ENCODE peak calls at places on chromosomes 5 and 9, in six cellular contexts. H is epithelial cell of esophagus; W is pancreas; A is CD4-positive, CD25-positive, alpha-beta regulatory T cell; V is lower lobe of right lung; M is CD8-positive, alpha-beta memory T cell. X is an unnamed sample.

GRCh38 chr5:77851229-77852067 is 75.3 kb upstream of the TBCA start:
- DNase-seq in V (no peak), A (no peak), W (no peak), M (no peak), H (no peak), X (peak)

GRCh38 chr9:81224166-81224858 is 465.0 kb downstream of the TLE1 start:
- DNase-seq in M (no peak), V (no peak), A (no peak), H (no peak), W (no peak), X (no peak)

GRCh38 chr9:7500521-7500920 is 299.1 kb downstream of the DMAC1 start:
- DNase-seq in H (peak), W (no peak), V (no peak), A (no peak), M (no peak), X (no peak)

GRCh38 chr9:111674319-111674718 is 12.9 kb downstream of the GNG10 start:
- DNase-seq in W (no peak), V (no peak), M (no peak), H (no peak), A (no peak), X (no peak)

GRCh38 chr9:37338218-37338617 is 84.3 kb upstream of the GRHPR start:
- DNase-seq in H (no peak), W (no peak), M (no peak), A (no peak), V (no peak), X (no peak)

GRCh38 chr5:74419468-74419867 is 221.1 kb downstream of the ENC1 start:
- DNase-seq in M (no peak), W (no peak), A (no peak), V (no peak), H (no peak), X (no peak)

GRCh38 chr9:80874276-80874675 is 815.1 kb downstream of the TLE1 start:
- DNase-seq in H (peak), M (no peak), V (no peak), W (no peak), A (no peak), X (no peak)

GRCh38 chr5:39542511-39542910 is 117.7 kb upstream of the DAB2 start:
- DNase-seq in A (no peak), V (no peak), W (no peak), M (no peak), H (no peak), X (no peak)

GRCh38 chr5:180173198-180173544 is 35.8 kb downstream of the RASGEF1C start:
- DNase-seq in M (no peak), W (no peak), A (no peak), H (no peak), V (no peak), X (no peak)

GRCh38 chr9:113369583-113370140 is 7.1 kb downstream of the HDHD3 start:
- DNase-seq in M (no peak), V (no peak), H (no peak), A (no peak), W (peak), X (no peak)

GRCh38 chr9:70093944-70094343 is 50.3 kb downstream of the MAMDC2 start:
- DNase-seq in V (no peak), W (no peak), A (no peak), H (no peak), M (no peak), X (no peak)

GRCh38 chr5:83374547-83374946 is 97.0 kb upstream of the VCAN start:
- DNase-seq in M (no peak), H (no peak), W (no peak), V (no peak), A (no peak), X (no peak)

GRCh38 chr5:25950681-25951080 is 1087.7 kb downstream of the CDH9 start:
- DNase-seq in H (no peak), A (no peak), V (no peak), W (no peak), M (no peak), X (no peak)

GRCh38 chr5:141843156-141843927 is 34.9 kb downstream of the PCDH1 start:
- DNase-seq in H (peak), W (no peak), V (no peak), M (no peak), A (no peak), X (no peak)

GRCh38 chr5:144585716-144586115 is 415.0 kb downstream of the KCTD16 start:
- DNase-seq in A (no peak), H (no peak), V (no peak), M (no peak), W (no peak), X (no peak)

GRCh38 chr9:89376741-89377140 is 58.4 kb downstream of the SECISBP2 start:
- DNase-seq in A (no peak), M (no peak), W (no peak), H (no peak), V (no peak), X (no peak)

GRCh38 chr5:8993031-8993430 is 552.8 kb downstream of the SEMA5A start:
- DNase-seq in H (peak), W (no peak), A (no peak), V (no peak), M (no peak), X (no peak)

GRCh38 chr5:77015938-77016569 is 14.2 kb upstream of the AGGF1 start:
- DNase-seq in M (no peak), A (no peak), W (no peak), H (peak), V (no peak), X (no peak)

GRCh38 chr9:74821636-74822035 is 66.1 kb downstream of the TRPM6 start:
- DNase-seq in W (no peak), H (no peak), M (no peak), A (no peak), V (no peak), X (no peak)

GRCh38 chr5:68730220-68731010 is 363.4 kb upstream of the SLC30A5 start:
- DNase-seq in V (no peak), M (no peak), A (no peak), H (peak), W (peak), X (no peak)

GRCh38 chr5:140631063-140631462 is 1.9 kb downstream of the CD14 start:
- DNase-seq in V (no peak), H (no peak), A (no peak), M (no peak), W (no peak), X (no peak)
- H3K4me3 ChIP-seq in V (peak), H (no peak), A (no peak), M (no peak), W (no peak), X (no peak)

GRCh38 chr5:116577064-116577788 is 2.6 kb upstream of the SEMA6A start:
- DNase-seq in A (no peak), V (no peak), M (no peak), H (peak), W (no peak), X (peak)

GRCh38 chr5:116575635-116576042 is 1.0 kb upstream of the SEMA6A start:
- DNase-seq in H (peak), M (no peak), W (no peak), V (no peak), A (no peak), X (peak)

GRCh38 chr5:116574682-116575634 is at the start of gene SEMA6A:
- DNase-seq in W (peak), A (no peak), H (peak), V (peak), M (no peak), X (peak)

GRCh38 chr5:116573617-116574431 is 799 bp downstream of the SEMA6A start:
- DNase-seq in W (peak), A (no peak), H (peak), V (peak), M (no peak), X (peak)

GRCh38 chr5:116576043-116576713 is 1.6 kb upstream of the SEMA6A start:
- DNase-seq in A (no peak), H (peak), M (no peak), W (peak), V (peak), X (peak)
- H3K4me3 ChIP-seq in A (no peak), H (peak), M (no peak), W (peak), V (peak), X (peak)

DNA sequence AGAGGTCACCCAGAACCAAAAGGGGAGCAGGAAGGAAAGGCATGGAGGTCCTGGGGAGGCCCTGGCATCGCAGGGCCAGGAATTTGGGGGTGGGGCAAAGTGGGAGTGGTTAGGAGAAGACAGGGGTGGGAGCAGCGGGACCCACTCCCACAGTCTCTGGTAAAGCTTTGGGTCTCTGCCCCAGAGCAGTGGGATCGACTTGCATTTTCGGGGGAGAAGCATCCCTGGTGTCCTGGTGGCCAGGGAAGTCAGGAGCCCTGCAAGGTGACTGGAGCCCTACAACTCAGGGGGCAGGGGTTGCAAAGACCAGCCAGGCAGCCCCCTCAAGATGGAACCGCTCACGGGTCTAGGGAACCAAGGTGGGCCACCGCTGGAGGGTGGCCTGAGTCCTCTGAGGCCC is 22.4 kb upstream of the GTF3C5 start:
- DNase-seq in H (no peak), A (no peak), W (no peak), M (no peak), V (peak), X (no peak)
- H3K4me3 ChIP-seq in H (no peak), A (no peak), W (no peak), M (no peak), V (no peak), X (no peak)

DNA sequence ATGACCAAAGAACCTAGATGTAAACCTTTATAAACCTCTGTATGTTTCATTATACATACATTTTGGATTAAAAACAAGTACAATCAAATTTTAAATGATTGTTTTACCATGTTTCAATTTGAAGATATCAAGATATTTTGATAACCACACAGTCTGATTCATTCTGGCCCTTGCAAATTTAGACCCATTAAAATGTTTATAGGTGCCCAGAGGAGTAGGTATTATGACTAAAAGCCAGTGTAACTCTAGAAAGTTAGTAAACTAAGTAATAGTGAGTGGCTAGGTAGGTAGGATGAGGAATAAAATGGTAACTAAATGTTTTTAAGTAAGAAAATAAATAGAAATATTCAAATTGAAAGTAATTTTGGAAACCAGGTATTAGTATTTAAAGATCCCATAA is 165.5 kb downstream of the PBX3 start:
- DNase-seq in H (no peak), M (no peak), W (no peak), A (no peak), V (no peak), X (no peak)
- H3K4me3 ChIP-seq in H (no peak), M (no peak), W (no peak), A (no peak), V (no peak), X (no peak)

GRCh38 chr5:140259509-140259908 is 43.4 kb downstream of the PFDN1 start:
- DNase-seq in V (no peak), M (no peak), A (no peak), H (peak), W (no peak), X (no peak)

GRCh38 chr5:140262839-140263238 is 40.1 kb downstream of the PFDN1 start:
- DNase-seq in H (no peak), V (no peak), W (no peak), M (no peak), A (no peak), X (no peak)

GRCh38 chr5:140262221-140262620 is 40.7 kb downstream of the PFDN1 start:
- DNase-seq in H (no peak), M (no peak), W (no peak), V (no peak), A (no peak), X (no peak)

GRCh38 chr5:140260089-140260656 is 42.7 kb downstream of the PFDN1 start:
- DNase-seq in A (no peak), W (no peak), V (no peak), M (no peak), H (no peak), X (no peak)

DNA sequence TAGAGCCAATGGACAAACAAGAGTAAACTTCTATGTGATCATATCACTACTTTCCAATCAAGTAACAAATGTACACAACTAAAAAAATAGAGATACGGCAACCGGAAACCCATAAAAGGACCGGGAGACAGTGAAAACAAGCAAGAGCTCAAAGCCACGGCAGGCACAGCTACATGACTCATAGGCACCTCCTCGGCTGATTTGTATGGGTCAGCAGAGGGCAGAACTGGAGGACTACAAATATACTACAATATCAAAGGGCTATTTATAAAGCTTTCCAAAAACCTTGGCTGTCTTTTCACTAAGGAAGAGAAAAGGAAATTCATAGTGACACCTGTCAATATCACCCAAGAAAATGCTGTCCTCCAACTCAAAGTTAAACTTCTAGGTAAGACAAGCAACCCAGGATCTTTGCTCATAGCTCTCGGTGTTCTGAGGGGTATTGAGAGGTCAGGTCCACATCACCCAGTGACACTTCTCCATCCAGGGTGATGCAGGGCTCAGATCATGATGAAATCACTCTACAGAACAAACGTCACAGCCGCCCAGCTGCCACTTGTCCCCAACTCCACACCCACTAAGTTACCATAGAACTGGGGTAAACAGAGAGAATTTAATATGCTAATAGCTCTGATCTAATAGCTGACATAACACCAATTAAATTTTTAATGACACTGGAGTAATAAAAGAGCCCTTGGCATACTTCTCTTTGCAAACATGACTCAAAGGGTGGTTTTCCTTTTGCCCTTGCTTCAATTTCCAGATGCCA is 41.3 kb downstream of the PFDN1 start:
- DNase-seq in H (peak), W (peak), A (no peak), M (no peak), V (peak), X (no peak)
- H3K4me3 ChIP-seq in H (no peak), W (no peak), A (no peak), M (no peak), V (no peak), X (no peak)

GRCh38 chr5:79023947-79024346 is 38.8 kb upstream of the ARSB start:
- DNase-seq in M (no peak), H (no peak), A (no peak), V (no peak), W (no peak), X (no peak)

GRCh38 chr5:79021753-79022152 is 36.6 kb upstream of the ARSB start:
- DNase-seq in W (no peak), H (no peak), A (no peak), V (no peak), M (no peak), X (no peak)

GRCh38 chr5:79020861-79021561 is 35.9 kb upstream of the ARSB start:
- DNase-seq in M (peak), A (peak), W (peak), H (peak), V (peak), X (peak)

GRCh38 chr5:79023323-79023722 is 38.2 kb upstream of the ARSB start:
- DNase-seq in M (no peak), V (no peak), A (no peak), W (no peak), H (no peak), X (no peak)

DNA sequence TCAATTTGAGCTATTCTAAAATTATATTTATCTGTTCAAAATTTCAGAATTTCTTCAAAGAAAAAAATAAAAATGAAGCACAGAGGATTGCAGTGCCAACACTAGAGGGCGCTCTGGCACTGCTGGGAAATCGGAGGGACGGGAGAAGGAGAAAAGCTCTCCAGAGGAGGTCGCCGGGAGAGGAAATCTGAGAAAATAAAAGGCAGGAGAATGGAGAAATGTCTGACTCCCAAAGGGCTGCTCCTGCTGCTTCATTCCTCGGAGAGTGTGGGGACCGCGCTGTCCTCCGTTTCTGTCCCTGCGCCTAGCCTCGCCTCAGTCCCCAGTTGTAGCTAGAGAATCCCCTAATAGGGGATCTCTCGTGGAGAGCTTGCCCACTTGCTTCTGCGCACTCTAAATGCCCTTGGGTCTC is 40.0 kb upstream of the ARSB start:
- DNase-seq in W (peak), V (peak), M (peak), A (peak), H (peak), X (peak)
- H3K4me3 ChIP-seq in W (peak), V (peak), M (no peak), A (no peak), H (peak), X (peak)

DNA sequence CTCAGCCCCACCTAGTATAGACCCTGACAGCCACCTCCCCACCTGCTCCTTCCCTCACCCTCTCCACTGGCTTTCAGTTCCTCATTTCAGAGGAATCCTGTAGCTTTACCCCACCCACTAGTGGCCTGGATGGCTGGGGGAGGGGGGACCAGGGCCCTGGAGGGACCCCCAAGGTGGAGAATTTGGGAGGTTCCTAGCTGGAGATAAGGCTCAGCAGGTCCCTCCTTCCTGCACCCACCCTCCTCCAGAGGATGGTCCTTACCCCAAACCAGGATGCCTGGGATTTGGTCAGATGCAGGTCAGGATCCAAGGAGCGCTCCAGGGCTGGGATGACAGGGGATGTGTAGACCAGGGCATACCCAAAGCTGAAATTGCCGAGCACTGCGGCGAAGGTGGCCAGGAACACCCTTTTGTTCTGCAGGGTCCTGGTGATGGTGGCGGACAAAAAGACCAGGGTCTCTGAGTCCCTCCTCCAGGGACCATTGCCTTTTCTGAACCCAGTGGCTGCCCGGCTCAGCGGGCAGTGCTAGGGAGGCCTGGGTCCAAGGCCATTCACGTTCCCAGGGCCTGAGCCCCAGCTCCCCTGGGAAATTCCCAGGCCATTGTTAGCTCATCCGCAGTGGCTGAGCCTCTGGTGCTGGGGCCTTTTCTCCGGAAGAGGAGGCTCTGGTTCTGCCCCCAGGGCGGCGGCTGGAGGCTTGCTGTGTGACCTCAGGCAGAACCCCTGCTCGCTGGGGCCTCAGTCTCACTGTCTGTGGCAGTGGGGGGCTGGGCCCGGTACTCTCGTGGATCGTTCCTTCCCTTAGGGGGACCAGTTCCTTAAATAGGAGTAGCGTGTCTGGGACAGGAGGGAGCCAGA is 678 bp downstream of the SLC2A6 start:
- DNase-seq in W (no peak), A (no peak), H (peak), V (peak), M (peak), X (peak)
- H3K4me3 ChIP-seq in W (peak), A (no peak), H (peak), V (peak), M (peak), X (peak)

DNA sequence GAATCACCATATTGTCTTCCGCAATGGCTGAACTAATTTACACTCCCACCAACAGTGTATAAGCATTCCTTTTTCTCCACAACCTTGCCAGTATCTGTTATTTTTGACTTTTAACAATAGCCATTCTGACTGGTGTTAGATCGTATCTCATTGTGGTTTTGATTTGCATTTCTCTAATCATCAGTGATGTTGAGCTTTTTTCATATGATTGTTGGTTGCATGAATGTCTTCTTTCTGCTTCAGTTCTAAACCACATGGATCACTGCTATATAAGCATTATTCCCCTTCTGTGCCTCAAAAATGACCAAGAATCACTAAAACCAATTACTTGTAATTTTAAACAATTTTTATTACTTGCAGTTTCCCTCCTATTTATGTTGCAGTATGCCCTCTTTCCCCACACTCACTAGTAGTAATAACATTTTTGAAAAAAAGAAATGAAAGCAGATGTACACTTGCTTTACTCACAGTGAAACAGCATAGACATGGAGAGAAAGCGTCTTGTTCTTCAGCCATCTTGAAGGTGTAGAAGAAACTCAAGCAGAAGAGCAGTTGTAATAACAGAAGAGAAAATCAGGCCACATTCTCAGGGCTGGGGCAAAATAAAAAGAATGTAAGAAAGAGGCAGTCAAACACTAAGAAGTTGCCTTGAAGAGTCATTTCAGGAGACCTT is 4.5 kb upstream of the TMEM252 start:
- DNase-seq in V (no peak), M (no peak), A (no peak), W (no peak), H (no peak), X (peak)
- H3K4me3 ChIP-seq in V (no peak), M (no peak), A (no peak), W (no peak), H (no peak), X (no peak)

X was measured in GM06990.